ENCODE peak calls at places on chromosome 20, in four cellular contexts. F is CD8-positive, alpha-beta T cell; S is neuronal stem cell; H is adrenal gland. X is an unnamed sample.

GRCh38 chr20:21184810-21185209 is 58.9 kb downstream of the KIZ start:
- DNase-seq in S (no peak), H (no peak), F (no peak), X (no peak)

GRCh38 chr20:19072988-19073387 is 139.5 kb upstream of the SLC24A3 start:
- DNase-seq in F (no peak), S (no peak), H (no peak), X (no peak)

GRCh38 chr20:1894471-1894950 is 696 bp upstream of the SIRPA start:
- DNase-seq in F (no peak), S (peak), H (peak), X (no peak)

GRCh38 chr20:25057234-25058050 is 497 bp downstream of the ACSS1 start:
- DNase-seq in F (peak), S (no peak), H (peak), X (no peak)

GRCh38 chr20:59230385-59230784 is 66.8 kb downstream of the ZNF831 start:
- DNase-seq in H (no peak), S (no peak), F (no peak), X (no peak)

GRCh38 chr20:48823960-48824497 is 3.8 kb downstream of the PREX1 start:
- DNase-seq in S (no peak), H (no peak), F (peak), X (peak)

GRCh38 chr20:55540486-55540885 is 464.8 kb downstream of the CBLN4 start:
- DNase-seq in F (no peak), H (no peak), S (no peak), X (no peak)

GRCh38 chr20:33334111-33334510 is 51.1 kb downstream of the BPIFB1 start:
- DNase-seq in S (no peak), F (no peak), H (no peak), X (no peak)

GRCh38 chr20:11588875-11589274 is 328.8 kb upstream of the BTBD3 start:
- DNase-seq in F (no peak), S (no peak), H (no peak), X (no peak)

GRCh38 chr20:36145877-36146707 is 8.4 kb upstream of the EPB41L1 start:
- DNase-seq in S (no peak), F (no peak), H (peak), X (no peak)

GRCh38 chr20:47392721-47393073 is 36.2 kb upstream of the ZMYND8 start:
- DNase-seq in F (no peak), S (no peak), H (no peak), X (no peak)

GRCh38 chr20:48970681-48971370 is 49.3 kb downstream of the ARFGEF2 start:
- DNase-seq in H (peak), S (no peak), F (no peak), X (no peak)

GRCh38 chr20:35776513-35777101 is 4.8 kb downstream of the PHF20 start:
- DNase-seq in H (peak), F (no peak), S (no peak), X (no peak)

GRCh38 chr20:50848341-50848808 is 53.5 kb downstream of the BCAS4 start:
- DNase-seq in S (no peak), H (peak), F (no peak), X (no peak)

GRCh38 chr20:12030470-12030869 is 112.8 kb downstream of the BTBD3 start:
- DNase-seq in H (no peak), F (no peak), S (no peak), X (no peak)

GRCh38 chr20:20466341-20466879 is 98.5 kb downstream of the INSM1 start:
- DNase-seq in F (no peak), H (no peak), S (no peak), X (peak)

GRCh38 chr20:38321959-38322598 is 18.1 kb downstream of the BPI start:
- DNase-seq in H (peak), S (peak), F (no peak), X (no peak)

GRCh38 chr20:43416591-43417228 is 41.0 kb upstream of the SRSF6 start:
- DNase-seq in S (no peak), F (no peak), H (no peak), X (no peak)

GRCh38 chr20:14337400-14338171 is at the start of gene FLRT3:
- DNase-seq in S (peak), F (no peak), H (peak), X (peak)

DNA sequence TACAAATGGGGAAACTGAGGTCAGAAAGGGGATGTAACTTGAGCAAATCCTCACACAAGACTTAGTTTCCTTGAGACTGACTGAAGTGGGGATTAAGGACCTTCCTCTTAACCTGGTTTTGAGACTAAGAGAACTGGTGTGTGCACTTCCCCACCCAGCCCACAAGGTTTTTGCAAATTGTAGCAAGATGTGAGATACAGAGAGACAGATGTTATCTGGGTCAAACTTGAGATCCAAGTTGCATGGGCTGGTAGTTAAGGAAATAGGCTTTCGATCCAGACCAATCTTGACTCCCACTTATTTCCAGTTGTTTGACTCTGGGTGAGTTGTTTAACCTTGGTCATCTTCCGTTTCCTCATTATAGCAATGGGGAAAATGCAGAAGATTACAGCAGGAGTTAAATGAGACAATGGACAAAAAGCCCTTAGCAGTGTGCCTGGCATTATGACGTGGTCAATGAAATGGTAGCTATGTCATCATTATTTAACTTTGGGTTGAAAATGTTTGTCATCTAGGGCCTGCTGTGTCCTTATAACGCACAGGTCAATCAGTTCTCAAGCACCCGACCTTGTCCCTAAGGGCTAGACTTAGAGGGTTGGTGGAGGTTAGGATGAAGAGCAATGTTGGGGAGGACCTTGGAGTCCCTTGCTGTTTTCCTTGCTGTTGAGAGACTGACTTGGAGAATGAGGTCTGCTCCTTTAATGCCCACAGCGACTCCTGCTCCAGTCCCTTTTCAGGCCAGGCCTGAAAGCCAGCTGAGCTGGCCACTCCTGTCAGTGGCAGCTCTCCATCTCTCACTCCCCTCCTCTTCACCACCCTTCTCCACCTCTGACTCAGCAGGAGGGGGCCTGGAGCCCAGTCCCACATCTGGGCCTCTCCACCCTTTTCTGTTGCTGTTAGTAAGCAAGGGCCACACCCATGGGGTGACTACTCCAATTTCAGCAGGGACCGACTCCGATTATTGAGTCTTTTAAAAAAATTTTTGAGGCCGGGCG is 1.9 kb downstream of the SNX21 start:
- DNase-seq in S (no peak), H (peak), F (no peak), X (no peak)
- H3K4me3 ChIP-seq in S (no peak), H (no peak), F (no peak), X (no peak)

GRCh38 chr20:44956410-44956809 is 3.8 kb downstream of the TOMM34 start:
- DNase-seq in F (no peak), H (no peak), S (no peak), X (no peak)

GRCh38 chr20:44952731-44953130 is 7.5 kb downstream of the TOMM34 start:
- DNase-seq in H (no peak), S (no peak), F (no peak), X (no peak)

GRCh38 chr20:44954198-44954597 is 6.0 kb downstream of the TOMM34 start:
- DNase-seq in S (no peak), H (no peak), F (no peak), X (no peak)

GRCh38 chr20:44958276-44958675 is 1.9 kb downstream of the TOMM34 start:
- DNase-seq in H (no peak), F (no peak), S (no peak), X (no peak)

DNA sequence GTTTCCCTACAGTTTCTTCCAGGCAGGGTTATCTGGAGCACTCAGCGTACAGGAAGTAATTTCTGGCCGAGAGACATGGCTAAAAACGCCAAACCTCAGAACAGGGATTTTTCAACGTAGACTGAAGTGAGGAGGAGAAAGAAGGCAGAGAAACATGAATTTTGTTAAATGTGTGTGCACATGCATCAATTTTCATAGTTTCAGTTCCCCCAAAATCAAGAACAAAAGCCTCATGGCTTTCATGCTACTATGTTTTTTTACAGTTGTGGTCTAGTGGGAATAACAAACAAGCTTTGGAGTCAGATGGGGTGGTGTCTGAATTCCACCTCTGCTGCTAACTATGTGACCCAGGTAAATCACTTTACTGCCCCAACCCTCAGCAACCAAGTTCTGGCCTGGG is 4.9 kb downstream of the TOMM34 start:
- DNase-seq in S (no peak), F (no peak), H (no peak), X (no peak)
- H3K4me3 ChIP-seq in S (no peak), F (no peak), H (no peak), X (no peak)

DNA sequence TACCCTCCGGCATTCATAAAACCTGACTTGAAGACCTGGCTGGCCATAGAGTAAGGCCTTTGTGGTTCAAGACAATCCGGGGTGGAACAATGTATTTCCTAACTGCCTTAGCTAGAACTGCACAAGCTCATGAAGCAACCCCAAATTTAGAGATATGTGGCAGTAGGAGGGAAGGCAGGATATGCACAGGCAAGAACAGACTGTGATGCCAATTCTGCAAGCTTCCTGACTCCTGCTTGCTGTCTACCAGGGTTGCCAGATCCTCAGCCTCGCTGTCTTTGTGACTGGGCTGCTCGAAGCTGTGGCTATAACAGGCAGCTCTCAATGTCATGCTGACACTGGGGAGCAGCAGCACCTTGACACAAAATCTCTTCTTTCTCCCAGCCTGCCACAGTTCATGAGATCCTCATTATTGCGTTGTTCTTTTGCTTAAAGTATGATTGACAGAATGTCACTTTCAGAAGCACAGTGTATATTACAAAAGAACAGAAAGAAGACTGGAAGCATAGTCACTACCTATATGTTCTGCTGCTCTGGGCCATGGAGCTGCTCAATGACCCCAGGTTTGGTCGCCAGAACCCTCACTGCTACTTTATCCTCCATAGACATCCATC is 18.3 kb upstream of the SHLD1 start:
- DNase-seq in H (no peak), F (no peak), S (no peak), X (no peak)
- H3K4me3 ChIP-seq in H (no peak), F (no peak), S (no peak), X (no peak)

GRCh38 chr20:32115196-32115767 is 5.8 kb downstream of the TM9SF4 start:
- DNase-seq in S (no peak), F (no peak), H (no peak), X (no peak)

GRCh38 chr20:32123088-32123487 is 13.6 kb downstream of the TM9SF4 start:
- DNase-seq in H (no peak), S (no peak), F (no peak), X (no peak)

GRCh38 chr20:32116079-32116521 is 6.6 kb downstream of the TM9SF4 start:
- DNase-seq in F (no peak), S (no peak), H (no peak), X (no peak)

GRCh38 chr20:32124916-32125454 is 15.5 kb downstream of the TM9SF4 start:
- DNase-seq in F (no peak), H (no peak), S (no peak), X (no peak)

DNA sequence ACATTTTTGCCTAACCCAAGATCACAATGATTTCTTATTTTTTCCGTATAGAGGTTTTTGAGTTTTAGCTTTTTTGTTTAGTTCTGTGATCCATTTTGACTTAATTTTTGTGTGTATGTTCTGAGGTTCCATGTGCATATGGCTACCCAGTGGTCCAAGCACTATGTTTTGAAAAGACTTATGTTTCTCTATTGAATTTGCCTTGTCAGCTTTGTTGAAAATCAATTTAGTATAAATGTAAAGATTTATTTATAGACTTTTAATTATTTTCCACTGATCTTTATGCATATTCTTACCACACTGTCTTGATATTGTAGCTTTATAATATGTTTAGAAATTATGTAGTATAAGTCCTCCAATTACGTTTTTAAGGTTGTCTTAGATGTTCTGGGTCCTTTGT is 10.2 kb downstream of the TM9SF4 start:
- DNase-seq in F (no peak), H (no peak), S (no peak), X (no peak)
- H3K4me3 ChIP-seq in F (no peak), H (no peak), S (no peak), X (no peak)

DNA sequence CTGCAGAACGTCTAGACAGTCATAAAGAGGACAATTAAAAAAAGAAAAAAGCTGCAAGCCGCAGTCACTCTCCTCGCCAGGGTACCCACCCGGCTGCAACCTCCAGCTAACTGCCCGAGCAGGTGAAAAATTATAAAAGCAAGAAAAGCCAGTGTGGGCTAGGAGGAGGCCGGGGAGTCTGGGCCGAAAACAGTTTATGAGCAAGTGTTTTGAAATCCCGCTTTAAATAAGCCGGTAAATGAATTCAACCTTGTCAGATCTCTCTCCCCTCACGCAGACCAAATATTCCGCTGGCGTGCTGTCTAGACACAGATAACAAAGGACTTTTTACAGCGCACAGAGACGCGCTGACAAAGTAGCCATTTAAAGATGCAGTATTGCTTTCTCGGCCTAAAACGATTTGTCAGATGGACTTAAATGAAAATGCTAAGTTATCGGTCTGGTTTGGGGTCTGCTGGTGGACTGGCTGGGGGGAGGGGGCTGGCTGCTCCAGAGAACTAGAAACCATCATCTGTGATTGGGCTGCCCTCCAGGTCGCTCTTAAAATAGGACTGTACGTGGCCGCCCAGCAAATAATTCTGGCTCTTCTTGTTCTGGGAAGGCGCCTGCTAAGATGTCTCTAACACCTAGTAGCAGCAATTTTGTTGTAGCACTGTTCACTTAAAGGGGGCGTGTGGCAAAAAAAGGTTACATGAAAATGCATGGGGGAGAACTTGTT is 24.5 kb downstream of the PMEPA1 start:
- DNase-seq in S (no peak), H (no peak), F (no peak), X (no peak)
- H3K4me3 ChIP-seq in S (no peak), H (no peak), F (no peak), X (no peak)

GRCh38 chr20:63694596-63695418 is 1.6 kb upstream of the TNFRSF6B start:
- DNase-seq in S (no peak), F (no peak), H (peak), X (no peak)

GRCh38 chr20:63696628-63697356 is at the start of gene TNFRSF6B:
- DNase-seq in S (no peak), H (peak), F (no peak), X (no peak)

GRCh38 chr20:63696311-63696627 is 183 bp upstream of the TNFRSF6B start:
- DNase-seq in F (peak), S (no peak), H (no peak), X (no peak)

GRCh38 chr20:63693975-63694595 is 2.4 kb upstream of the TNFRSF6B start:
- DNase-seq in F (no peak), S (no peak), H (peak), X (no peak)

GRCh38 chr20:63695419-63696310 is 787 bp upstream of the TNFRSF6B start:
- DNase-seq in H (peak), F (no peak), S (no peak), X (no peak)
- H3K4me3 ChIP-seq in H (no peak), F (no peak), S (no peak), X (no peak)

X was measured in GM12864.